ENCODE peak calls at places on chromosomes 11 and 22, in five cellular contexts. V, G, X, Y and E are unnamed samples.

GRCh38 chr11:28400236-28401100 is 292.3 kb downstream of the METTL15 start:
- DNase-seq in V (no peak), G (no peak), Y (no peak), X (no peak), E (no peak)

GRCh38 chr22:38417252-38418060 is 37.5 kb downstream of the KCNJ4 start:
- DNase-seq in V (no peak), G (no peak), Y (no peak), X (no peak), E (no peak)

GRCh38 chr11:41306435-41306834 is 153.0 kb downstream of the LRRC4C start:
- DNase-seq in X (no peak), V (peak), Y (no peak), G (no peak), E (no peak)

GRCh38 chr22:30948930-30949342 is 19.6 kb downstream of the MORC2 start:
- DNase-seq in V (no peak), G (no peak), Y (no peak), X (no peak), E (no peak)

GRCh38 chr22:18057568-18058209 is 20.1 kb upstream of the PEX26 start:
- DNase-seq in Y (peak), X (peak), V (peak), G (no peak), E (no peak)

GRCh38 chr11:103923473-103923931 is 112.9 kb upstream of the DDI1 start:
- DNase-seq in Y (peak), X (no peak), G (no peak), V (no peak), E (no peak)

GRCh38 chr11:2297623-2298030 is 4.1 kb downstream of the C11orf21 start:
- DNase-seq in Y (no peak), G (no peak), X (peak), V (no peak), E (no peak)

GRCh38 chr11:107683807-107684206 is 28.0 kb downstream of the SLN start:
- DNase-seq in G (peak), Y (peak), X (no peak), V (no peak), E (peak)

GRCh38 chr11:123460006-123460700 is 30.1 kb downstream of the GRAMD1B start:
- DNase-seq in V (no peak), G (no peak), Y (no peak), X (no peak), E (no peak)

GRCh38 chr22:40320687-40321086 is 25.6 kb upstream of the ADSL start:
- DNase-seq in X (no peak), V (no peak), Y (no peak), G (no peak), E (no peak)

GRCh38 chr22:46738961-46739870 is 1.2 kb upstream of the CERK start:
- DNase-seq in G (no peak), V (no peak), X (no peak), Y (peak), E (peak)
- TF ChIP-seq CTCF in G (no peak), V (peak), X (no peak), Y (peak), E (no peak)

DNA sequence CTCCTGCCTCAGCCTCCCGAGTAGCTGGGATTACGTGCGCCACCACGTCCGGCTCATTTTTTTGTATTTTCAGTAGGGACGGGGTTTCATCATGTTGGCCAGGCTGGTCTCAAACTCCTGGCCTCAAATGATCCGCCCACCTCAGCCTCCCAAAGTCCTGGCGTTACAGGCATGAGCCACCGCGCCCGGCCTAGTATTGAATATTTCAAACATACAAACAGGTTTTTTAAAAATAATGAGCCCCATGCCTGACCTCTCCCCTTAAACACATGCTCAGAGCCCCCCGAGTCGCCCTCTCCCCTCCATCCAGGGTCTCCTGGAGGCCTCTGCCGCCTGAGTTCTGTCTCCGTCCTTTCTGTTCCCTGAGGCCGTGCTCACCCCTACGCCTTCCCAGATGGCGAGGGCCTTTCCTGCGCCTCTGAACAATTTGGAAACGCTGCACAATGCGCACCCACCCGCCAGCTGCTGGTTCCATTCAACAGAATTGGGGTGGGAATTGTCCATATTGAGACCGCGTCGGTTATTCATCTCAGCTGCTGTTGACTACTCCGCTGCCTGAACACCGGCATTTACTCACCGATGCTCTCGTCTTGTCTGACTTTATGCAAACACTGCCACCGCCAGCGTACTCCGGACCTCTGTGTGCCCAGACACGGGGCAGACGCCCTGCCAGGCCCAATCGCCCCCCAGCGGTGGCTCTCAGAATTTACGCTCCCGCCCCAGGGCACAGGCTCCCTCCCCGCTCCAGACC is 13.6 kb upstream of the RNH1 start:
- DNase-seq in Y (no peak), G (no peak), V (no peak), X (no peak), E (peak)
- TF ChIP-seq CTCF in Y (no peak), G (no peak), V (no peak), X (no peak), E (peak)

GRCh38 chr11:120839846-120840402 is 184.0 kb upstream of the TBCEL start:
- DNase-seq in V (peak), X (no peak), G (no peak), Y (no peak), E (no peak)

GRCh38 chr11:120834686-120835225 is 189.1 kb upstream of the TBCEL start:
- DNase-seq in X (no peak), V (no peak), Y (no peak), G (no peak), E (no peak)

GRCh38 chr11:120832609-120833221 is 191.2 kb upstream of the TBCEL start:
- DNase-seq in Y (no peak), V (no peak), G (no peak), X (no peak), E (no peak)

GRCh38 chr11:120839201-120839600 is 184.7 kb upstream of the TBCEL start:
- DNase-seq in Y (no peak), V (no peak), G (no peak), X (no peak), E (no peak)

GRCh38 chr11:120835601-120836228 is 188.2 kb upstream of the TBCEL start:
- DNase-seq in V (peak), Y (no peak), X (no peak), G (no peak), E (no peak)
- TF ChIP-seq CTCF in V (no peak), Y (no peak), X (no peak), G (no peak), E (no peak)

DNA sequence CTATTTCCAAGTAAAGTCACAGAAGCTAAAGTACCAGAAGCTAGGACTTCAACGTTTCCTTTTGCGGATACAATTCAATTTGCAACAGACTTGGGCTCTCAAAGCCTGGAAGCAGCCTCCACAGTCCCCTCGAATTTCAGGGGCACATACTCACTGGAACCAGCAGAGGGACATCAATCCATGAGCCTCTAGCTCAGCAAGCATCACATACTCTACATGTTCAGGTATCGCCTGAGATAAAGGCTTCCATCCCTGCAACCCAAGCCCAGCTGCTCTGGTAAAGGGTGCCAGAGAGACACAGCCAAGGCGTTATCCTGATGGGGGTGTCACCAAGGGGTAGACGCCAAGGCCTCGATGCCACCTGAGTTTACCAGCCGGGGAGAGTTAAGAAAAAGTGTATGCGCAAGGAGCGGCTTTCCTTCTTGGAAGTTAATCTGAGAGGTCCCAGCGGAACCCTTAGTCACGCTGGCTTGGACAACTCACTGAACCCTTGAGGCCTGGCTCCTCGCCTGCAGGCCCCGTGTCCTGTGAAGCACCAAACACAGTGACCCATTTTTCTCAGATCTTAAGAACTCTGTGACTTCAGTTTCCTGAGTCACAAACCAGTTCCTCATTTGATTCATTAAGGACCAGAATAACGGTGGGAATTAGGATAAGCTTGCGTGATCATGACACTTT is 13.0 kb downstream of the LTO1 start:
- DNase-seq in G (peak), Y (no peak), X (no peak), V (no peak), E (peak)
- TF ChIP-seq CTCF in G (peak), Y (peak), X (no peak), V (no peak), E (peak)

GRCh38 chr11:62545437-62546243 is 966 bp downstream of the AHNAK start:
- DNase-seq in X (peak), G (peak), V (peak), Y (peak), E (peak)
- TF ChIP-seq CTCF in X (no peak), G (no peak), V (no peak), Y (no peak), E (peak)

DNA sequence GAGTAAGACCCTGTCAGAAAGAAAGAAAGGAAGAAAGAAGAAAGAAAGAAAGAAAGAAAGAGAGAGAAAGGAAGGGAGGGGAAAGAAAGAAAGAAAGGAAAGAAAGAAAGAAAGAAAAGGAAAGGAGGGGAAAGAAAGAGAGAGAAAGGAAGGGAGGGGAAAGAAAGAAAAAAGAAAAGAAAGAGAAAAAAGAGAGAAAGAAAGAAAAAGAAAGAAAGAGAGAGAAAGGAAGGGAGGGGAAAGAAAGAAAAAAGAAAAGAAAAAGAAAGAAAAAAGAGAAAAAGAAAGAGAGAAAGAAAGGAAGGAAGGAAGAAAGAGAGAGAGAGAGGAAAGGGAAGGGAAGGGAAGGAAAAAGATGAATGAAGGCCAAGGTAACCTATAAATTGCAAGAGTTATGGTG is 47.2 kb upstream of the SLC22A12 start:
- DNase-seq in Y (no peak), G (no peak), V (no peak), X (no peak), E (no peak)
- TF ChIP-seq CTCF in Y (no peak), G (no peak), V (no peak), X (no peak), E (no peak)

GRCh38 chr11:125724125-125724524 is 22.0 kb upstream of the PATE1 start:
- DNase-seq in G (no peak), Y (peak), V (no peak), X (no peak), E (no peak)
- TF ChIP-seq CTCF in G (peak), Y (peak), V (no peak), X (no peak), E (peak)

GRCh38 chr11:299951-300735 is 817 bp upstream of the IFITM5 start:
- DNase-seq in X (no peak), V (no peak), Y (no peak), G (peak), E (peak)
- TF ChIP-seq CTCF in X (no peak), V (peak), Y (no peak), G (no peak), E (peak)